ENCODE peak calls at places on chromosomes 7 and 10, in six cellular contexts. H is cardiac muscle cell; B is heart left ventricle; N is transverse colon; X is CD8-positive, alpha-beta T cell; G is kidney. E is an unnamed sample.

GRCh38 chr10:70997236-70997635 is 108.9 kb upstream of the PCBD1 start:
- DNase-seq in H (no peak), B (no peak), G (no peak), X (no peak), N (no peak), E (no peak)

GRCh38 chr7:42193457-42194111 is 43.4 kb downstream of the GLI3 start:
- DNase-seq in N (no peak), G (no peak), H (no peak), X (no peak), B (no peak), E (no peak)

GRCh38 chr10:19730071-19730470 is 86.2 kb upstream of the PLXDC2 start:
- DNase-seq in X (no peak), G (no peak), N (no peak), B (no peak), H (no peak), E (no peak)

GRCh38 chr7:122161628-122162027 is 17.6 kb upstream of the AASS start:
- DNase-seq in N (no peak), B (no peak), X (no peak), H (no peak), G (no peak), E (no peak)

GRCh38 chr7:143433759-143434158 is 9.5 kb upstream of the TAS2R60 start:
- DNase-seq in H (no peak), N (no peak), X (no peak), B (no peak), G (no peak), E (no peak)

GRCh38 chr7:36207451-36208291 is 54.6 kb downstream of the EEPD1 start:
- DNase-seq in H (peak; percentile 70), B (peak; percentile 81), X (no peak), G (no peak), N (peak; percentile 54), E (no peak)

GRCh38 chr7:87152897-87153641 is 816 bp downstream of the DMTF1 start:
- DNase-seq in B (peak; percentile 37), G (peak; percentile 62), H (peak; percentile 42), N (peak; percentile 33), X (no peak), E (peak; percentile 32)

GRCh38 chr7:8014399-8014798 is 45.8 kb downstream of the GLCCI1 start:
- DNase-seq in X (no peak), N (no peak), H (no peak), B (no peak), G (no peak), E (no peak)

GRCh38 chr10:132521041-132521465 is 16.5 kb upstream of the INPP5A start:
- DNase-seq in B (no peak), G (peak; percentile 64), N (peak; percentile 10), X (no peak), H (no peak), E (peak; percentile 22)

GRCh38 chr7:23135765-23136164 is 30.2 kb downstream of the KLHL7 start:
- DNase-seq in G (no peak), H (no peak), B (no peak), X (no peak), N (no peak), E (no peak)

GRCh38 chr10:80530251-80530650 is 7.5 kb upstream of the SH2D4B start:
- DNase-seq in X (no peak), G (no peak), N (peak; percentile 33), H (no peak), B (peak; percentile 55), E (no peak)

GRCh38 chr7:17299477-17299991 is 1.1 kb downstream of the AHR start:
- DNase-seq in B (no peak), X (no peak), N (peak; percentile 8), H (peak; percentile 6), G (no peak), E (no peak)

GRCh38 chr10:27258838-27259532 is 18.4 kb upstream of the ACBD5 start:
- DNase-seq in H (peak; percentile 58), X (peak; percentile 58), B (peak; percentile 33), N (peak; percentile 27), G (peak; percentile 72), E (no peak)

GRCh38 chr7:128794020-128794419 is 2.3 kb downstream of the CCDC136 start:
- DNase-seq in G (no peak), B (no peak), N (no peak), X (no peak), H (no peak), E (no peak)

GRCh38 chr7:151206914-151207313 is 3.4 kb downstream of the H2BK1 start:
- DNase-seq in H (no peak), N (no peak), X (no peak), B (no peak), G (no peak), E (no peak)

DNA sequence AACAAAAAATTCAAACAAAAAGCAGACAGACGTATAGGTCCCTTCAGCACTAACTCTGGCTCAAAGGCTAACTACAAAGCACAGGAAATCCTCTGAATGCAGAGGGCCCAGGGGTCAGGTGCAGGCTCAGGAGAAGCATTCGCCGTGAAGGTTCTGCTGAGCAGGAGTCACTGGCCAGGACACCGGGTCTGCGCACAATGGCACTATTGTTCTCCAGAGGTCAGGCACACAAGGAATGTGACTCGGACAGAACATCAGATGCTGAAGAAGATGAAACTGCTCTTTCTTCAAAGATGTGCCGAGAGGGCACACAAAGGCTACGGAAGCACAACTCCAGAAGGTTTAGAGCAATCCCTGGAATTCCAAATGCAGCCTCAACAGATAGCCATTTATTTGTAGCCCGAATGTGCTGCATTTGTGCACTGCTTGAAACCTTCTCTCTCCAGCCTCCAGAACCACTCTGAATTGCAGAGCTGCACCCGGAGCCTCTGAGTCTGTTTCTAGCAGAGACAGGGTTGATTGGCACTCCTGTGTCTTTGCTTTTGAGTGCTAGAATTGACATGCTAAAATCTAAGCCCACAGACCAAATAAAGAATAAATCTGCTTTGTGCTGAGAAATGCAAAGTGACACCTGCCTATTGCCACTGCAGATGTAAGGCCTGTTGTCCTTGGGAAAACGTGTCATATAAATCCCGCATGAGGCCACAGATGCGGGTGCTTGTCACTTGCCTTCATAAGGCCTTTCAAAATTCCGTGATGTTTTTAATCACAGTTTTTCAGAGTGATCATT is 85.4 kb upstream of the AFAP1L2 start:
- DNase-seq in H (no peak), B (peak; percentile 34), X (no peak), G (no peak), N (no peak), E (peak; percentile 43)
- H3K4me1 ChIP-seq in H (peaks cover 5% of the 10 kb centered on the region), B (peaks cover 48% of the 10 kb centered on the region), X (peaks cover 44% of the 10 kb centered on the region), G (no peaks in the 10 kb centered on the region), N (no peaks in the 10 kb centered on the region), E (no peaks in the 10 kb centered on the region)

DNA sequence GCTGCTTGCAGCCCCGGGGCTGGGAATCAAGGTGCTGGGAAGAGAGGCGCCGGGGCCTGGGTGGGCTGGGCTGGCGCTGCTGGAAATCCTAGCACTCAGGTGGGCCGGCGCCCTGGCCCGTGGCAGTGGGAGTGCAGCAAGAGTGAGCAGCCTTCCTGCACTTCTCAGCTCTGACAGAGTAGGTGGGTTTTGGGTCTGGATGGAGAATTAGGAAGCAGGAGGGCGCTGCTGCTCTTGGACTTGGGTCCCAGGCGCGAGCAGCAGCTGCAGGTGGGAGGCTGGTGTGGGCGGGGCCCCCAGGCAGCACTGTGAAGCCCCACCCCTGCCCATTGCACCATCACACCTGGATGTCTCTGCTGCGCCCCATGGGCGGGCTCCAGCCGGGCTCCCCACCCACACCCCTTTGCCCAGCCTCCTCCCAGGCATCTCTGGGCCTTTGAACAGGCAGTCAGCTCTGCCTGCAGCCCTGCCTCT is 6.0 kb downstream of the BRI3 start:
- DNase-seq in B (no peak), G (peak; percentile 80), N (peak; percentile 82), X (no peak), H (no peak), E (peak; percentile 77)
- H3K4me1 ChIP-seq in B (peaks cover 57% of the 10 kb centered on the region), G (peaks cover 34% of the 10 kb centered on the region), N (peaks cover 57% of the 10 kb centered on the region), X (peaks cover 31% of the 10 kb centered on the region), H (peaks cover 40% of the 10 kb centered on the region), E (peaks cover 55% of the 10 kb centered on the region)

GRCh38 chr7:108403597-108404217 is 52.5 kb downstream of the NRCAM start:
- DNase-seq in H (no peak), N (no peak), B (no peak), X (no peak), G (no peak), E (no peak)
- H3K4me1 ChIP-seq in H (no peaks in the 10 kb centered on the region), N (no peaks in the 10 kb centered on the region), B (no peaks in the 10 kb centered on the region), X (no peaks in the 10 kb centered on the region), G (peaks cover 3% of the 10 kb centered on the region), E (no peaks in the 10 kb centered on the region)

GRCh38 chr10:121076760-121077159 is 225.6 kb downstream of the WDR11 start:
- DNase-seq in N (no peak), X (no peak), H (no peak), G (no peak), B (peak; percentile 37), E (no peak)
- H3K4me1 ChIP-seq in N (peaks cover 32% of the 10 kb centered on the region), X (no peaks in the 10 kb centered on the region), H (peaks cover 48% of the 10 kb centered on the region), G (no peaks in the 10 kb centered on the region), B (no peaks in the 10 kb centered on the region), E (peaks cover 75% of the 10 kb centered on the region)

GRCh38 chr10:95405655-95406054 is 114.9 kb upstream of the PDLIM1 start:
- DNase-seq in B (no peak), N (no peak), H (no peak), G (no peak), X (no peak), E (no peak)

GRCh38 chr10:95407546-95407945 is 116.7 kb upstream of the PDLIM1 start:
- DNase-seq in B (no peak), X (no peak), G (no peak), H (no peak), N (no peak), E (no peak)

GRCh38 chr10:95406651-95407280 is 116.0 kb upstream of the PDLIM1 start:
- DNase-seq in X (no peak), H (peak; percentile 81), G (peak; percentile 72), B (peak; percentile 94), N (peak; percentile 74), E (no peak)

GRCh38 chr10:95408931-95409873 is 118.4 kb upstream of the PDLIM1 start:
- DNase-seq in H (no peak), X (no peak), N (no peak), G (peak; percentile 75), B (no peak), E (no peak)

DNA sequence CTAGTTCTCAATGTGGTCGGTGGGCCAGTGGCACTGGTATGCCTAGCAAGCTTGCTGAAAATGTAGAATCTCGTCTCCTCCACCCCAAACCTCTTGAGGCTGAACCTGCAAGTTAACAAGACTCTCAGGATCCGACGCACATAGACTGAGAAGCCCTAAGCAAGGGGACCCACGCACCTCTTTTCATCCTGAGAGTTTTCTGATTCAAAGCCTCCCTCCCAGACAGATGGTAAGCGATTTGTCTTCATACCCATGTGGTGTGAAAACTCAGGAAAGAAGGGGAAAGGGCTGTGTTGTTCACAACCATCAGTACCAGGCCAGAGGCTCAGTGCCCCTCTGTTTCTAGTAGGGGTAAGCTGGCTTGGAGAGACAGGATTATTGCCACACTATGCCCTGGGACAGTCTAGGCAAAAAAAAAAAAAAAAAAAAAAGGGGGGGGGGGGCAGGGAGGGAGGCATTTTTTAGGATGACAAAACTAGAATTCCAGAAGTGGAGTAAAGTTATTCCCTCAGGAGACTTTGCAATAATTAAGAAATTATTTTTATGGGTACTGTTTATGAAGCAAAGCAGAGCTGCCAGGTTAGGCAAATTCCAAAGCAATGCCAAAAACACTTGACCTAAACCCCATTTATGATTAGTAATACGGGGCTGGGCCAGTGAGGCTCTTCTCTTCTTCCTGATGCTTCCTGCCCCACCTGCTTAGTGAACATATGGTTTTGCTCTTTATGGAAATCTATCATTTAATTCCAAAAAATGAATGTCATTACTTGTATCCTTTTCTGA is 117.5 kb upstream of the PDLIM1 start:
- DNase-seq in G (no peak), B (no peak), H (no peak), X (no peak), N (no peak), E (no peak)
- H3K4me1 ChIP-seq in G (peaks cover 5% of the 10 kb centered on the region), B (peaks cover 54% of the 10 kb centered on the region), H (peaks cover 18% of the 10 kb centered on the region), X (no peaks in the 10 kb centered on the region), N (peaks cover 52% of the 10 kb centered on the region), E (no peaks in the 10 kb centered on the region)

E was measured in Caco-2.